ENCODE peak calls at places on chromosome 13, in four cellular contexts. J is K562, L is transverse colon, Q is ovary. B is an unnamed sample.
A peak's percentile ranks its signal among the peaks of the same experiment; 100 is the strongest.

GRCh38 chr13:30026093-30026492 is 175.7 kb upstream of the UBL3 start:
- DNase-seq in J (no peak), L (no peak), Q (no peak), B (no peak)

GRCh38 chr13:36356058-36356457 is 9.9 kb upstream of the SPART start:
- DNase-seq in J (no peak), L (no peak), Q (no peak), B (peak; percentile 10)

GRCh38 chr13:86562876-86563275 is 763.7 kb upstream of the SLITRK6 start:
- DNase-seq in J (no peak), L (no peak), Q (no peak), B (no peak)

GRCh38 chr13:29859971-29860370 is 9.6 kb upstream of the UBL3 start:
- DNase-seq in J (no peak), L (no peak), Q (no peak), B (no peak)

GRCh38 chr13:52850396-52851152 is 2.1 kb upstream of the PCDH8 start:
- DNase-seq in J (peak; percentile 6), L (peak; percentile 73), Q (peak; percentile 85), B (peak; percentile 58)

GRCh38 chr13:31978021-31978420 is 53.6 kb upstream of the FRY start:
- DNase-seq in J (no peak), L (no peak), Q (no peak), B (no peak)

GRCh38 chr13:48000559-48001126 is 430 bp downstream of the SUCLA2 start:
- DNase-seq in J (no peak), L (peak; percentile 26), Q (no peak), B (no peak)

GRCh38 chr13:66689628-66690027 is 540.5 kb downstream of the PCDH9 start:
- DNase-seq in J (no peak), L (no peak), Q (no peak), B (no peak)

GRCh38 chr13:22874839-22875238 is 305.9 kb upstream of the SGCG start:
- DNase-seq in J (no peak), L (no peak), Q (no peak), B (no peak)

GRCh38 chr13:43014162-43014561 is 9.2 kb upstream of the DNAJC15 start:
- DNase-seq in J (no peak), L (no peak), Q (no peak), B (no peak)

GRCh38 chr13:20303636-20304035 is 71.5 kb upstream of the GJB6 start:
- DNase-seq in J (no peak), L (no peak), Q (no peak), B (no peak)

GRCh38 chr13:88000239-88000638 is 329.1 kb downstream of the SLITRK5 start:
- DNase-seq in J (no peak), L (no peak), Q (no peak), B (peak; percentile 30)

GRCh38 chr13:79810018-79810417 is 329.1 kb downstream of the NDFIP2 start:
- DNase-seq in J (no peak), L (no peak), Q (no peak), B (no peak)

GRCh38 chr13:35718084-35718483 is 241.6 kb upstream of the MAB21L1 start:
- DNase-seq in J (no peak), L (no peak), Q (no peak), B (no peak)

GRCh38 chr13:21079206-21079605 is 17.8 kb upstream of the LATS2 start:
- DNase-seq in J (no peak), L (no peak), Q (no peak), B (no peak)

GRCh38 chr13:30565658-30566057 is 52.1 kb upstream of the USPL1 start:
- DNase-seq in J (no peak), L (no peak), Q (no peak), B (no peak)

GRCh38 chr13:96821381-96821780 is 172.9 kb downstream of the OXGR1 start:
- DNase-seq in J (no peak), L (no peak), Q (no peak), B (no peak)

GRCh38 chr13:28805193-28805819 is 14.8 kb upstream of the MTUS2 start:
- DNase-seq in J (peak; percentile 20), L (no peak), Q (no peak), B (no peak)

GRCh38 chr13:31965361-31966066 is 66.1 kb upstream of the FRY start:
- DNase-seq in J (no peak), L (no peak), Q (no peak), B (no peak)

GRCh38 chr13:99322297-99323103 is 15.3 kb upstream of the GPR183 start:
- DNase-seq in J (peak; percentile 24), L (no peak), Q (no peak), B (no peak)

GRCh38 chr13:30480292-30480947 is 14.7 kb upstream of the HMGB1 start:
- DNase-seq in J (no peak), L (no peak), Q (no peak), B (no peak)

GRCh38 chr13:73782781-73783180 is 351.4 kb downstream of the KLF12 start:
- DNase-seq in J (no peak), L (no peak), Q (no peak), B (no peak)

GRCh38 chr13:73715114-73715909 is 418.9 kb downstream of the KLF12 start:
- DNase-seq in J (no peak), L (no peak), Q (no peak), B (peak; percentile 73)

GRCh38 chr13:25778808-25779207 is 273.0 kb downstream of the SHISA2 start:
- DNase-seq in J (no peak), L (no peak), Q (no peak), B (no peak)

GRCh38 chr13:26919311-26919710 is 158.7 kb upstream of the GPR12 start:
- DNase-seq in J (no peak), L (no peak), Q (no peak), B (no peak)

GRCh38 chr13:98976338-98976737 is 1.5 kb downstream of the DOCK9 start:
- DNase-seq in J (no peak), L (no peak), Q (no peak), B (no peak)

GRCh38 chr13:27309401-27309958 is 38.9 kb downstream of the RASL11A start:
- DNase-seq in J (no peak), L (no peak), Q (no peak), B (no peak)

GRCh38 chr13:27171244-27171829 is at the start of gene USP12:
- DNase-seq in J (peak; percentile 63), L (peak; percentile 32), Q (no peak), B (no peak)

DNA sequence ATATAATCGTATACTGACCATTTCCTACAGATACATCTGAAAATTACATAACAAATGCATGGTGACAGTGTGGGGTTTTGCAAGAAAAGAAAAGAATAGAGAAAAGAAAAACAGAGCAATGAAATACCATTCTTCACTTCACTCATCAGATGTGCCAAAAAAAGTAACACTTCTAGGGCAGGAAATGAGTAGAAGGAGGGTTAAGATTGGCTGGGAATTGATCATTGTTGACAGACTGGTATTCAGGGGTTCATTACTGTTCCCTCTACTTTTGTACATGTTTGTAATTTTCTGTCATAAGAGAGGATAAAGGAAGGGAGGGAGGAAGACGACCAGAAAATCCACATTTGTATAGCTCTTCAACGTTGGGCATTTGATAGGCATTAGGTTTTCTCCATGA is 31.5 kb downstream of the ABCC4 start:
- DNase-seq in J (no peak), L (no peak), Q (no peak), B (no peak)
- H3K4me1 ChIP-seq in J (peaks cover 20% of the 10 kb centered on the region), L (peaks cover 37% of the 10 kb centered on the region), Q (peaks cover 8% of the 10 kb centered on the region), B (peaks cover 68% of the 10 kb centered on the region)

DNA sequence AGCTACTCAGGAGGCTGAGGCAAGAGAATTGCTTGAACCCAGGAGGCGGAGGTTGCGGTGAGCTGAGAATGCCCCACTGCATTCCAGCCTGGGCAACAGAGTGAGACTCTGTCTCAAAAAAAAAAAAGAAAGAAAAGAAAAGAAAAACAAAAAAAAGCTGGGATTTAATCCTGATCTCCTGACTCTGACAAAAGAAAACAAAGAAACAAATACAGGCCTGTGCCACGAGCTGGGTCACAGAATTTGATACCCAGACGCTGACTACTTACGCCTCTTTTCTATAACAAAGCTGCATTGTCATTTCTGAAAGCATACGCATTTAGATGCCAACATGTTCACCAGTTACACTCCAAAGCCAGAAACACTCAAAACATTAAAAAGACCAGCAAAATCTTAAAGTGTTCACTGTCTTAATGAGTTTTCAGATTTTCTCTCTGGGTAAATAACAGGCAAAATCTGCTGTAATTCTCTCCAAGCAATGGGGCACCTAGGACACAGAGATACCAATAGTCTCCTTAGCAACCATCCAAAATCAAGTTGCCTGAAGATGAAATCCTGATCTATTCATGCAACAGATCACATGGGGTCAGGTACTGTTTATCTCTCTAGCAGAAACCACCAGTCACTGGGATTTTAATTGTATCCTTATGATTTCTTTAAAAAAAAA is 18.0 kb upstream of the GTF2F2 start:
- DNase-seq in J (no peak), L (no peak), Q (no peak), B (no peak)
- TF ChIP-seq EP300 in J (no peak), L (no peak), Q (no peak), B (no peak)

GRCh38 chr13:37906880-37907279 is 37.3 kb upstream of the TRPC4 start:
- DNase-seq in J (no peak), L (no peak), Q (no peak), B (no peak)
- H3K4me1 ChIP-seq in J (no peaks in the 10 kb centered on the region), L (no peaks in the 10 kb centered on the region), Q (no peaks in the 10 kb centered on the region), B (no peaks in the 10 kb centered on the region)

GRCh38 chr13:77434289-77434688 is 101.2 kb upstream of the SCEL start:
- DNase-seq in J (no peak), L (no peak), Q (no peak), B (no peak)

GRCh38 chr13:77425705-77426104 is 98.8 kb upstream of the MYCBP2 start:
- DNase-seq in J (no peak), L (no peak), Q (no peak), B (no peak)

GRCh38 chr13:77430377-77430951 is 103.6 kb upstream of the MYCBP2 start:
- DNase-seq in J (no peak), L (no peak), Q (no peak), B (no peak)

GRCh38 chr13:77429320-77430142 is 102.6 kb upstream of the MYCBP2 start:
- DNase-seq in J (no peak), L (no peak), Q (no peak), B (no peak)

DNA sequence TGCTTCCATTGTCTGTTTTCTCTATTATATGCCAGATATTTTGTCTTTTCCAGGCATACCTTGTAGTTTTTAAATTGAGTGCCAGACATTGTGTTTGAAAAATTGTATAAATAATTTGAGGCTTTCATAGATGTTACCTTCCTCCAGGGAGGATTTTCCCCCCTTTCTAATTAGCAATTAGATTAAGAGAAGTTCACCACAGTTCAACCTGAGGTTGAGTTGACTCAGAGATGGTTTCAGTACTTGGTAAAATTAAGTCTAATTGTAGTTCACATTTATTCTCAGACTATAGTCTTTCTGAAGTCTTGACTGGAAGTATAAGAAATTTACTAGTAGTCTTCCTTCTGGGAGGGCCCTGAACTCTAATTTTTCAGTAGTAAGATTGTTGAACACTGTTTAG is 104.1 kb upstream of the SCEL start:
- DNase-seq in J (no peak), L (no peak), Q (no peak), B (no peak)
- TF ChIP-seq EP300 in J (no peak), L (no peak), Q (no peak), B (no peak)

DNA sequence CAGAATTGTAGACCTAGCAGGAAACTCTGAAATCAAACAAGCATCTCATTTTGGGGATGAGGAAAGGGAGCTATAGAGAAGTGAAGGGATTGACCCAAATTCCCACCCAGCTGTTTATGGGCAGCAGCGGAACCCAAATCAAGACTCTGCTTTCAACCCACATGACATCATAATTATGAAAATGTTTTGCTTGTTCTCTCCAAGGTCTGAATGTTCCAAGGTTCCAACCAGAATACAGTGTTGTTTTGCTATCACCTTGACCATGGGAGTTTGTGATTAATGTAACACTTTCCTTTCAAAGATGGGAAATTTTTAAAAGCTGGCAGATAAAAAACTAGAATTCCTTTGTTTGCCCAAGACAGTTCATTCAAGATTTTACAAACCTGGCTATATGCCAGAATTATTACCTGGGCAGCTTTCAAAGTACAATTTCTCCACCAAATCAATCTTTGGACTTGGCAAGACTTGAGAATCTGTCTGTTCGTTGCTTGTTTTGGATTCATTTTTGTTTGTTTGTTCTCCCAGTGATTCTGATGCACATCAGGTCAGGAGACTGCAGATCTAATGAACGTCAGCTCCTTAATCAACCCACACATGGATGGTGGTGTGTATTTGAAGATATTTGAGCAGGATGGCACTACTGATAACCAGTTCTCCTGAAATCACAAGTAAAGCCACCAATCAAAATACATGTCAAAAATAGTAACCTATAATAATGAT is 322.7 kb downstream of the FOXO1 start:
- DNase-seq in J (no peak), L (no peak), Q (no peak), B (no peak)
- H3K4me1 ChIP-seq in J (no peaks in the 10 kb centered on the region), L (peaks cover 3% of the 10 kb centered on the region), Q (peaks cover 14% of the 10 kb centered on the region), B (no peaks in the 10 kb centered on the region)